ENCODE peak calls at places on chromosome 11, in six cellular contexts. One of them, this sample, is unnamed.

GRCh38 chr11:48154162-48154561 is 62.4 kb upstream of the OR4B1 start:
- DNase-seq in H1: no peak
- DNase-seq in H9: no peak
- DNase-seq in mesenchymal stem cell: peak
- DNase-seq in IMR-90: peak
- DNase-seq in neuronal stem cell: no peak
- DNase-seq in this sample: no peak

GRCh38 chr11:95065336-95065735 is 1.4 kb upstream of the SRSF8 start:
- DNase-seq in H1: no peak
- DNase-seq in H9: no peak
- DNase-seq in mesenchymal stem cell: no peak
- DNase-seq in IMR-90: no peak
- DNase-seq in neuronal stem cell: no peak
- DNase-seq in this sample: no peak

GRCh38 chr11:27910186-27910941 is 197.6 kb downstream of the KIF18A start:
- DNase-seq in H1: no peak
- DNase-seq in H9: no peak
- DNase-seq in mesenchymal stem cell: peak
- DNase-seq in IMR-90: peak
- DNase-seq in neuronal stem cell: no peak
- DNase-seq in this sample: peak

GRCh38 chr11:101401245-101401644 is 182.6 kb downstream of the TRPC6 start:
- DNase-seq in H1: no peak
- DNase-seq in H9: no peak
- DNase-seq in mesenchymal stem cell: peak
- DNase-seq in IMR-90: peak
- DNase-seq in neuronal stem cell: no peak
- DNase-seq in this sample: no peak

GRCh38 chr11:64150481-64151239 is 15.3 kb downstream of the MACROD1 start:
- DNase-seq in H1: no peak
- DNase-seq in H9: no peak
- DNase-seq in mesenchymal stem cell: no peak
- DNase-seq in IMR-90: no peak
- DNase-seq in neuronal stem cell: no peak
- DNase-seq in this sample: no peak

GRCh38 chr11:118924591-118925585 is 838 bp downstream of the BCL9L start:
- DNase-seq in H1: no peak
- DNase-seq in H9: peak
- DNase-seq in mesenchymal stem cell: peak
- DNase-seq in IMR-90: peak
- DNase-seq in neuronal stem cell: no peak
- DNase-seq in this sample: no peak

GRCh38 chr11:4197112-4197511 is 102.5 kb downstream of the RRM1 start:
- DNase-seq in H1: no peak
- DNase-seq in H9: no peak
- DNase-seq in mesenchymal stem cell: no peak
- DNase-seq in IMR-90: no peak
- DNase-seq in neuronal stem cell: no peak
- DNase-seq in this sample: no peak

GRCh38 chr11:6556139-6556949 is 47.1 kb downstream of the RRP8 start:
- DNase-seq in H1: no peak
- DNase-seq in H9: no peak
- DNase-seq in mesenchymal stem cell: no peak
- DNase-seq in IMR-90: no peak
- DNase-seq in neuronal stem cell: no peak
- DNase-seq in this sample: no peak

GRCh38 chr11:117096140-117096972 is 1.9 kb downstream of the SIK3 start:
- DNase-seq in H1: peak
- DNase-seq in H9: peak
- DNase-seq in mesenchymal stem cell: peak
- DNase-seq in IMR-90: no peak
- DNase-seq in neuronal stem cell: no peak
- DNase-seq in this sample: peak

GRCh38 chr11:32231909-32232493 is 141.1 kb downstream of the RCN1 start:
- DNase-seq in H1: peak
- DNase-seq in H9: peak
- DNase-seq in mesenchymal stem cell: peak
- DNase-seq in IMR-90: peak
- DNase-seq in neuronal stem cell: peak
- DNase-seq in this sample: peak

GRCh38 chr11:75524576-75525432 is 937 bp downstream of the GDPD5 start:
- DNase-seq in H1: no peak
- DNase-seq in H9: peak
- DNase-seq in mesenchymal stem cell: no peak
- DNase-seq in IMR-90: peak
- DNase-seq in neuronal stem cell: peak
- DNase-seq in this sample: peak

GRCh38 chr11:74849525-74850391 is 99.1 kb downstream of the XRRA1 start:
- DNase-seq in H1: peak
- DNase-seq in H9: peak
- DNase-seq in mesenchymal stem cell: peak
- DNase-seq in IMR-90: peak
- DNase-seq in neuronal stem cell: peak
- DNase-seq in this sample: no peak

GRCh38 chr11:59247535-59248227 is 35.0 kb upstream of the MPEG1 start:
- DNase-seq in H1: no peak
- DNase-seq in H9: no peak
- DNase-seq in mesenchymal stem cell: no peak
- DNase-seq in IMR-90: peak
- DNase-seq in neuronal stem cell: no peak
- DNase-seq in this sample: no peak

GRCh38 chr11:13868710-13869403 is 93.7 kb upstream of the SPON1 start:
- DNase-seq in H1: no peak
- DNase-seq in H9: no peak
- DNase-seq in mesenchymal stem cell: no peak
- DNase-seq in IMR-90: no peak
- DNase-seq in neuronal stem cell: no peak
- DNase-seq in this sample: peak

GRCh38 chr11:64996710-64997380 is at the start of gene BATF2:
- DNase-seq in H1: peak
- DNase-seq in H9: peak
- DNase-seq in mesenchymal stem cell: peak
- DNase-seq in IMR-90: peak
- DNase-seq in neuronal stem cell: peak
- DNase-seq in this sample: peak

GRCh38 chr11:114815761-114816160 is 137.4 kb downstream of the NXPE2 start:
- DNase-seq in H1: no peak
- DNase-seq in H9: no peak
- DNase-seq in mesenchymal stem cell: no peak
- DNase-seq in IMR-90: no peak
- DNase-seq in neuronal stem cell: no peak
- DNase-seq in this sample: no peak

GRCh38 chr11:69662021-69662698 is 13.0 kb downstream of the LTO1 start:
- DNase-seq in H1: no peak
- DNase-seq in H9: peak
- DNase-seq in mesenchymal stem cell: no peak
- DNase-seq in IMR-90: no peak
- DNase-seq in neuronal stem cell: no peak
- DNase-seq in this sample: no peak

GRCh38 chr11:9144828-9145227 is 53.4 kb upstream of the SCUBE2 start:
- DNase-seq in H1: no peak
- DNase-seq in H9: no peak
- DNase-seq in mesenchymal stem cell: no peak
- DNase-seq in IMR-90: peak
- DNase-seq in neuronal stem cell: no peak
- DNase-seq in this sample: peak

GRCh38 chr11:47378011-47378835 is at the start of gene SPI1:
- DNase-seq in H1: no peak
- DNase-seq in H9: no peak
- DNase-seq in mesenchymal stem cell: no peak
- DNase-seq in IMR-90: no peak
- DNase-seq in neuronal stem cell: no peak
- DNase-seq in this sample: no peak

GRCh38 chr11:38460901-38461300 is 1862.9 kb upstream of the RAG2 start:
- DNase-seq in H1: no peak
- DNase-seq in H9: no peak
- DNase-seq in mesenchymal stem cell: peak
- DNase-seq in IMR-90: peak
- DNase-seq in neuronal stem cell: no peak
- DNase-seq in this sample: no peak

GRCh38 chr11:71235719-71236118 is 16.7 kb downstream of the SHANK2 start:
- DNase-seq in H1: no peak
- DNase-seq in H9: peak
- DNase-seq in mesenchymal stem cell: no peak
- DNase-seq in IMR-90: no peak
- DNase-seq in neuronal stem cell: no peak
- DNase-seq in this sample: no peak

GRCh38 chr11:64675417-64676252 is 47.4 kb downstream of the NRXN2 start:
- DNase-seq in H1: no peak
- DNase-seq in H9: no peak
- DNase-seq in mesenchymal stem cell: peak
- DNase-seq in IMR-90: peak
- DNase-seq in neuronal stem cell: no peak
- DNase-seq in this sample: peak

GRCh38 chr11:44627911-44628729 is 62.7 kb downstream of the CD82 start:
- DNase-seq in H1: no peak
- DNase-seq in H9: peak
- DNase-seq in mesenchymal stem cell: peak
- DNase-seq in IMR-90: peak
- DNase-seq in neuronal stem cell: no peak
- DNase-seq in this sample: no peak

GRCh38 chr11:118896921-118897591 is 13.4 kb downstream of the CXCR5 start:
- DNase-seq in H1: no peak
- DNase-seq in H9: no peak
- DNase-seq in mesenchymal stem cell: no peak
- DNase-seq in IMR-90: no peak
- DNase-seq in neuronal stem cell: no peak
- DNase-seq in this sample: no peak

GRCh38 chr11:17351510-17352176 is at the start of gene NCR3LG1:
- DNase-seq in H1: no peak
- DNase-seq in H9: peak
- DNase-seq in mesenchymal stem cell: peak
- DNase-seq in IMR-90: peak
- DNase-seq in neuronal stem cell: peak
- DNase-seq in this sample: peak

GRCh38 chr11:11732116-11732515 is 109.7 kb upstream of the USP47 start:
- DNase-seq in H1: no peak
- DNase-seq in H9: no peak
- DNase-seq in mesenchymal stem cell: peak
- DNase-seq in IMR-90: peak
- DNase-seq in neuronal stem cell: no peak
- DNase-seq in this sample: no peak

GRCh38 chr11:113377606-113378005 is 10.0 kb upstream of the ANKK1 start:
- DNase-seq in H1: no peak
- DNase-seq in H9: no peak
- DNase-seq in mesenchymal stem cell: no peak
- DNase-seq in IMR-90: peak
- DNase-seq in neuronal stem cell: no peak
- DNase-seq in this sample: peak

GRCh38 chr11:1305558-1306056 is 3.8 kb downstream of the TOLLIP start:
- DNase-seq in H1: no peak
- DNase-seq in H9: peak
- DNase-seq in mesenchymal stem cell: no peak
- DNase-seq in IMR-90: no peak
- DNase-seq in neuronal stem cell: no peak
- DNase-seq in this sample: no peak

GRCh38 chr11:1303196-1303821 is 6.1 kb downstream of the TOLLIP start:
- DNase-seq in H1: no peak
- DNase-seq in H9: peak
- DNase-seq in mesenchymal stem cell: no peak
- DNase-seq in IMR-90: no peak
- DNase-seq in neuronal stem cell: no peak
- DNase-seq in this sample: peak

GRCh38 chr11:1303973-1304372 is 5.5 kb downstream of the TOLLIP start:
- DNase-seq in H1: no peak
- DNase-seq in H9: peak
- DNase-seq in mesenchymal stem cell: no peak
- DNase-seq in IMR-90: no peak
- DNase-seq in neuronal stem cell: no peak
- DNase-seq in this sample: no peak

GRCh38 chr11:1305063-1305495 is 4.4 kb downstream of the TOLLIP start:
- DNase-seq in H1: no peak
- DNase-seq in H9: peak
- DNase-seq in mesenchymal stem cell: no peak
- DNase-seq in IMR-90: no peak
- DNase-seq in neuronal stem cell: no peak
- DNase-seq in this sample: no peak

DNA sequence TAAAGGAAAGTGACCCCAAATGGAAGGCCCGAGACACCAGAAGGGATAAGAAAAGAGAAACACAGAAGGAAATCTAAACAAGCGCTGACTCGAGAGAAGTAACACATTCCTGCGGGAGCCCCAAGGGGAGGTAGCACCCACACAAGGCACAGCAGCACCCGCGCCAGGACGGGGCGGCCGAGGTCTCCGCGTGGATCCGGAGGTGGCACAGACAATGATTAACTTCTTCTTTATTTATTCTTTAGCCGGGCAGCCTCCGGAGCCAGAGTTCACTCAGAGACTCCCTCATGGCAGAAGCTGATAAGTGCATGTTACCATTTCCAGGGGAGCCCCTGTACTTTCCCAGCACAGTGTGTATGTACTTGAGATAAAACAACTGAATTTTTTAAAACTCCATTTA is 5.1 kb downstream of the TOLLIP start:
- DNase-seq in H1: no peak
- DNase-seq in H9: no peak
- DNase-seq in mesenchymal stem cell: no peak
- DNase-seq in IMR-90: no peak
- DNase-seq in neuronal stem cell: no peak
- DNase-seq in this sample: no peak
- H3K4me2 ChIP-seq in H1: no peak
- H3K4me2 ChIP-seq in H9: no peak
- H3K4me2 ChIP-seq in mesenchymal stem cell: peak
- H3K4me2 ChIP-seq in IMR-90: no peak
- H3K4me2 ChIP-seq in neuronal stem cell: no peak
- H3K4me2 ChIP-seq in this sample: no peak

GRCh38 chr11:123216249-123216648 is 21.2 kb upstream of the CLMP start:
- DNase-seq in H1: no peak
- DNase-seq in H9: peak
- DNase-seq in mesenchymal stem cell: no peak
- DNase-seq in IMR-90: no peak
- DNase-seq in neuronal stem cell: no peak
- DNase-seq in this sample: peak
- H3K4ac ChIP-seq in H1: no peak
- H3K4ac ChIP-seq in H9: no peak
- H3K4ac ChIP-seq in mesenchymal stem cell: no peak
- H3K4ac ChIP-seq in IMR-90: no peak
- H3K4ac ChIP-seq in neuronal stem cell: no peak
- H3K4ac ChIP-seq in this sample: no peak

GRCh38 chr11:125412509-125412908 is 83.6 kb downstream of the FEZ1 start:
- DNase-seq in H1: no peak
- DNase-seq in H9: no peak
- DNase-seq in mesenchymal stem cell: no peak
- DNase-seq in IMR-90: no peak
- DNase-seq in neuronal stem cell: no peak
- DNase-seq in this sample: no peak
- H3K14ac ChIP-seq in H1: no peak
- H3K14ac ChIP-seq in H9: no peak
- H3K14ac ChIP-seq in mesenchymal stem cell: no peak
- H3K14ac ChIP-seq in IMR-90: no peak
- H3K14ac ChIP-seq in neuronal stem cell: no peak
- H3K14ac ChIP-seq in this sample: no peak

DNA sequence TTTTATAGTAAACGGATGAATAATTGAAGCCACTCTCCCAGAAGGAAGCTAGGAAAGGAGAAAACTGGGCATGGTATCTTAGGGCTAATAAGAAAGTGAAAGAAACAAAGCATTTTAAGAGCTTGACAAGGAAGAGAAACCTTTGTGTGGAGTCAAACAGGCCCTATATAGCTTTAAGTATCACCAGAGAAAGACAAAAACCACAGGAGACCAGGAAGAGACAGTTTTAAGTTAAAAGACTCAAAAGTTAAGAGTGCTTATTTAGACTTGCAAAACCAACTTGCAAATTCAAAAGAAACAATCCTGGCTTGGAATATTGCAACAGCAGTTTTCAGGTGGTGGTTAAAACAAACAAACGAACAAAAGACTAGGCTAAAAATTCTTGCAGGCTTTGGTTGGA is 3.4 kb downstream of the PAK1 start:
- DNase-seq in H1: no peak
- DNase-seq in H9: no peak
- DNase-seq in mesenchymal stem cell: no peak
- DNase-seq in IMR-90: no peak
- DNase-seq in neuronal stem cell: no peak
- DNase-seq in this sample: no peak
- H3K4me2 ChIP-seq in H1: peak
- H3K4me2 ChIP-seq in H9: peak
- H3K4me2 ChIP-seq in mesenchymal stem cell: no peak
- H3K4me2 ChIP-seq in IMR-90: no peak
- H3K4me2 ChIP-seq in neuronal stem cell: no peak
- H3K4me2 ChIP-seq in this sample: no peak